ENCODE peak calls at places on chromosomes 6 and 20, in nine cellular contexts. One of them, this sample, is unnamed.

GRCh38 chr20:47735412-47736400 is 49.6 kb downstream of the SULF2 start:
- DNase-seq in neural progenitor cell: no peak
- DNase-seq in sigmoid colon: no peak
- DNase-seq in cardiac fibroblast: peak; percentile 60
- DNase-seq in IMR-90: no peak
- DNase-seq in pancreas: no peak
- DNase-seq in heart right ventricle: peak; percentile 30
- DNase-seq in fibroblast of lung: no peak
- DNase-seq in heart left ventricle: peak; percentile 62
- DNase-seq in this sample: no peak

GRCh38 chr20:58693226-58694006 is 816 bp downstream of the NPEPL1 start:
- DNase-seq in IMR-90: no peak
- DNase-seq in sigmoid colon: peak; percentile 73
- DNase-seq in cardiac fibroblast: no peak
- DNase-seq in neural progenitor cell: peak; percentile 66
- DNase-seq in heart left ventricle: peak; percentile 39
- DNase-seq in pancreas: peak; percentile 38
- DNase-seq in fibroblast of lung: no peak
- DNase-seq in heart right ventricle: no peak
- DNase-seq in this sample: no peak

GRCh38 chr6:91860951-91861350 is 1274.1 kb upstream of the MAP3K7 start:
- DNase-seq in heart left ventricle: no peak
- DNase-seq in heart right ventricle: no peak
- DNase-seq in neural progenitor cell: no peak
- DNase-seq in pancreas: no peak
- DNase-seq in cardiac fibroblast: no peak
- DNase-seq in IMR-90: peak; percentile 58
- DNase-seq in sigmoid colon: no peak
- DNase-seq in fibroblast of lung: peak; percentile 74
- DNase-seq in this sample: no peak

GRCh38 chr6:27415898-27416297 is 27.3 kb downstream of the ZNF391 start:
- DNase-seq in pancreas: no peak
- DNase-seq in sigmoid colon: no peak
- DNase-seq in cardiac fibroblast: no peak
- DNase-seq in fibroblast of lung: no peak
- DNase-seq in heart left ventricle: no peak
- DNase-seq in neural progenitor cell: no peak
- DNase-seq in IMR-90: no peak
- DNase-seq in heart right ventricle: no peak
- DNase-seq in this sample: no peak

GRCh38 chr6:2739335-2739734 is 11.4 kb downstream of the MYLK4 start:
- DNase-seq in cardiac fibroblast: peak; percentile 34
- DNase-seq in heart right ventricle: no peak
- DNase-seq in IMR-90: peak; percentile 90
- DNase-seq in pancreas: no peak
- DNase-seq in heart left ventricle: no peak
- DNase-seq in neural progenitor cell: no peak
- DNase-seq in fibroblast of lung: peak; percentile 77
- DNase-seq in sigmoid colon: no peak
- DNase-seq in this sample: no peak

GRCh38 chr6:96975848-96976247 is 51.3 kb downstream of the KLHL32 start:
- DNase-seq in pancreas: no peak
- DNase-seq in neural progenitor cell: no peak
- DNase-seq in cardiac fibroblast: no peak
- DNase-seq in heart right ventricle: no peak
- DNase-seq in heart left ventricle: no peak
- DNase-seq in sigmoid colon: no peak
- DNase-seq in IMR-90: no peak
- DNase-seq in fibroblast of lung: no peak
- DNase-seq in this sample: no peak

GRCh38 chr6:118859517-118860064 is 34.4 kb upstream of the ASF1A start:
- DNase-seq in neural progenitor cell: no peak
- DNase-seq in heart right ventricle: no peak
- DNase-seq in cardiac fibroblast: no peak
- DNase-seq in IMR-90: no peak
- DNase-seq in fibroblast of lung: no peak
- DNase-seq in sigmoid colon: no peak
- DNase-seq in pancreas: no peak
- DNase-seq in heart left ventricle: no peak
- DNase-seq in this sample: no peak

GRCh38 chr20:55800501-55800900 is 204.8 kb downstream of the CBLN4 start:
- DNase-seq in pancreas: no peak
- DNase-seq in cardiac fibroblast: no peak
- DNase-seq in heart left ventricle: no peak
- DNase-seq in sigmoid colon: no peak
- DNase-seq in fibroblast of lung: no peak
- DNase-seq in neural progenitor cell: no peak
- DNase-seq in IMR-90: no peak
- DNase-seq in heart right ventricle: no peak
- DNase-seq in this sample: no peak

GRCh38 chr20:34744340-34744739 is 40.2 kb downstream of the TP53INP2 start:
- DNase-seq in heart right ventricle: no peak
- DNase-seq in cardiac fibroblast: no peak
- DNase-seq in IMR-90: no peak
- DNase-seq in heart left ventricle: no peak
- DNase-seq in fibroblast of lung: no peak
- DNase-seq in sigmoid colon: no peak
- DNase-seq in neural progenitor cell: no peak
- DNase-seq in pancreas: no peak
- DNase-seq in this sample: no peak

GRCh38 chr6:92122746-92123145 is 1296.6 kb downstream of the EPHA7 start:
- DNase-seq in fibroblast of lung: no peak
- DNase-seq in heart right ventricle: no peak
- DNase-seq in pancreas: no peak
- DNase-seq in sigmoid colon: no peak
- DNase-seq in heart left ventricle: no peak
- DNase-seq in neural progenitor cell: peak; percentile 25
- DNase-seq in IMR-90: peak; percentile 1
- DNase-seq in cardiac fibroblast: no peak
- DNase-seq in this sample: no peak

GRCh38 chr20:64220891-64221527 is 34.5 kb upstream of the PCMTD2 start:
- DNase-seq in fibroblast of lung: no peak
- DNase-seq in pancreas: no peak
- DNase-seq in sigmoid colon: no peak
- DNase-seq in IMR-90: no peak
- DNase-seq in neural progenitor cell: peak; percentile 19
- DNase-seq in heart right ventricle: no peak
- DNase-seq in heart left ventricle: no peak
- DNase-seq in cardiac fibroblast: no peak
- DNase-seq in this sample: no peak
- H3K4me3 ChIP-seq in fibroblast of lung: no peak overlapping the region
- H3K4me3 ChIP-seq in pancreas: no peak overlapping the region
- H3K4me3 ChIP-seq in sigmoid colon: no peak overlapping the region
- H3K4me3 ChIP-seq in IMR-90: no peak overlapping the region
- H3K4me3 ChIP-seq in neural progenitor cell: no peak overlapping the region
- H3K4me3 ChIP-seq in heart right ventricle: no peak overlapping the region
- H3K4me3 ChIP-seq in heart left ventricle: no peak overlapping the region
- H3K4me3 ChIP-seq in cardiac fibroblast: no peak overlapping the region
- H3K4me3 ChIP-seq in this sample: no peak overlapping the region

GRCh38 chr6:157571269-157571668 is 190.3 kb downstream of the ZDHHC14 start:
- DNase-seq in pancreas: no peak
- DNase-seq in IMR-90: no peak
- DNase-seq in sigmoid colon: no peak
- DNase-seq in fibroblast of lung: no peak
- DNase-seq in heart right ventricle: no peak
- DNase-seq in cardiac fibroblast: no peak
- DNase-seq in neural progenitor cell: no peak
- DNase-seq in heart left ventricle: no peak
- DNase-seq in this sample: no peak
- H3K4me3 ChIP-seq in pancreas: no peak overlapping the region
- H3K4me3 ChIP-seq in IMR-90: no peak overlapping the region
- H3K4me3 ChIP-seq in sigmoid colon: no peak overlapping the region
- H3K4me3 ChIP-seq in fibroblast of lung: no peak overlapping the region
- H3K4me3 ChIP-seq in heart right ventricle: no peak overlapping the region
- H3K4me3 ChIP-seq in cardiac fibroblast: no peak overlapping the region
- H3K4me3 ChIP-seq in neural progenitor cell: no peak overlapping the region
- H3K4me3 ChIP-seq in heart left ventricle: no peak overlapping the region
- H3K4me3 ChIP-seq in this sample: no peak overlapping the region

DNA sequence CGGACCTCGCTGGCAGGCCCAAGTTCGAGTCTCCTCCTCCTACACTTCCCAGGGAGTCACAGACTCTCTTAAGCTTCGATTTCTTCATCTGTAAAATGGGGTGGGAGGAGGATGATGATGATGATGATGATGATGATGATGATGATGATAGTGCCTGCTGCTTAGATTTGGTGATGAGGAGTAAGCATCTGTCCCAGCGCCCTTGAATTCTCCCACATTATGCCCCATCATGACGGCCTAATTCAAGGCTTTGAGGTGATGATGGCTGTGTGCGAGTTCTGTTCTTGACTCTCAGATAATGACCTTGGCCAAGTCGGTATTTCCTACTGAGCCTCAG is 487 bp upstream of the KIAA1755 start:
- DNase-seq in IMR-90: no peak
- DNase-seq in pancreas: no peak
- DNase-seq in fibroblast of lung: no peak
- DNase-seq in heart left ventricle: no peak
- DNase-seq in sigmoid colon: no peak
- DNase-seq in neural progenitor cell: no peak
- DNase-seq in heart right ventricle: no peak
- DNase-seq in cardiac fibroblast: no peak
- DNase-seq in this sample: no peak
- H3K4me3 ChIP-seq in IMR-90: peak overlapping the region; percentile 35
- H3K4me3 ChIP-seq in pancreas: no peak overlapping the region
- H3K4me3 ChIP-seq in fibroblast of lung: peak overlapping the region; percentile 31
- H3K4me3 ChIP-seq in heart left ventricle: peak overlapping the region; percentile 56
- H3K4me3 ChIP-seq in sigmoid colon: peak overlapping the region; percentile 45
- H3K4me3 ChIP-seq in neural progenitor cell: peak overlapping the region; percentile 51
- H3K4me3 ChIP-seq in heart right ventricle: peak overlapping the region; percentile 56
- H3K4me3 ChIP-seq in cardiac fibroblast: peak overlapping the region; percentile 14
- H3K4me3 ChIP-seq in this sample: peak overlapping the region; percentile 40

DNA sequence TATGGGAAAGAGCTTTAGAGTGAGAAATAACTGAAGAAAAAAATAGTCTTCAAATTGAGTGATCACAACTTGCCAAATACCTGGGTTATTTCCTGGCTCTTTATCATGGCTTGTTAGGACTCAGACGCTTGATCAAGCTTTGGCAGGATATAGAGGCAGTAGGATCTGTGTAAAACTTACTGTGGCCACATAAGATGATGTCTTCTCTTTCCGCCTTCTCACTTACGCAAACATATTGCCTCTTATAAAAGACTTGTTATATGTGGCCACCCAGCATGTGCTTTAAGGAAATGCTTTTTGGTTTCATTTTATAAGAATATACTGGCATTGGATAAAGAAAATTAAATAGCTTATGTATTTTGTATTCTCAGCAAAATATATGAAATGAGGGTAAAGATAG is 101.8 kb upstream of the AKIRIN2 start:
- DNase-seq in heart left ventricle: no peak
- DNase-seq in sigmoid colon: no peak
- DNase-seq in cardiac fibroblast: no peak
- DNase-seq in fibroblast of lung: no peak
- DNase-seq in pancreas: no peak
- DNase-seq in neural progenitor cell: no peak
- DNase-seq in heart right ventricle: no peak
- DNase-seq in IMR-90: no peak
- DNase-seq in this sample: no peak
- H3K4me3 ChIP-seq in heart left ventricle: no peak overlapping the region
- H3K4me3 ChIP-seq in sigmoid colon: no peak overlapping the region
- H3K4me3 ChIP-seq in cardiac fibroblast: no peak overlapping the region
- H3K4me3 ChIP-seq in fibroblast of lung: no peak overlapping the region
- H3K4me3 ChIP-seq in pancreas: no peak overlapping the region
- H3K4me3 ChIP-seq in neural progenitor cell: no peak overlapping the region
- H3K4me3 ChIP-seq in heart right ventricle: no peak overlapping the region
- H3K4me3 ChIP-seq in IMR-90: no peak overlapping the region
- H3K4me3 ChIP-seq in this sample: no peak overlapping the region

DNA sequence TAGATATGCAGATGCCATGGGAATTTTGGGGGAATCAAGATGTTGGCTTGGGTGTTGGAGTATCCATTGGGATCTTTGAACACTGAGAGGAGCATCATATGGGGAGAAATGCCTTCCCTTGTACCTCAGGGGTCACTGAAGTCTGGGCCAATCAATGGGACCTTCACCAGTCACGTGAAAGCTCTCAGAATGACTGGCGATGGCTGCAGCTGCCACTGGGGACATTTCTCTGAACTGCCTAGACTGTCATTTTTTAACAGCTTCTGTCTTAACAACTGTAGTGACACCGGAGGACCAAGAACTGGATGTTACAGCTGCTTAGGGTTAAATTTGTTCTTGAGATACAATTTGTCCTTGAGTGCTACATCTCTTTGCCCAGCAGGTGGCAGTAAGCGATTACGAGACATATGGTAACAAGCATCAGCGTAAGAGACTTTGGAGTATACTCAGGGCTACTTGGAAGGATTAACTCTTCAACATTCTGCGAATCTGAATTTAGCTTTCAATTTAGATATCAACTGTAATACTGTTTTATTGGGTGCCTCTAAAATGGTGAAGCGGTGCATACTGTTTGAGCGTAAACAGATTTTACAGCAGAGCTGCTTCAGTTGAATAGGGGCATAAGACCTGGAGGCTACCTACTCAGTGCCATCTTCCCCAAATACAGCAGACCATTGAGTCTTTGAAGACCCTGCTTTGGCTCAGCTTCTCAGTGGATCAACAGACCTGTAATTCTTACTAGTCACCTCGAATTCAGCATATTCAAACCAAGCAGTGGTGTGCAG is 36.0 kb downstream of the CCN2 start:
- DNase-seq in pancreas: peak; percentile 73
- DNase-seq in sigmoid colon: peak; percentile 81
- DNase-seq in heart left ventricle: peak; percentile 64
- DNase-seq in neural progenitor cell: peak; percentile 80
- DNase-seq in cardiac fibroblast: peak; percentile 88
- DNase-seq in fibroblast of lung: peak; percentile 78
- DNase-seq in heart right ventricle: peak; percentile 63
- DNase-seq in IMR-90: peak; percentile 89
- DNase-seq in this sample: no peak
- H3K4me3 ChIP-seq in pancreas: no peak overlapping the region
- H3K4me3 ChIP-seq in sigmoid colon: no peak overlapping the region
- H3K4me3 ChIP-seq in heart left ventricle: no peak overlapping the region
- H3K4me3 ChIP-seq in neural progenitor cell: no peak overlapping the region
- H3K4me3 ChIP-seq in cardiac fibroblast: no peak overlapping the region
- H3K4me3 ChIP-seq in fibroblast of lung: no peak overlapping the region
- H3K4me3 ChIP-seq in heart right ventricle: no peak overlapping the region
- H3K4me3 ChIP-seq in IMR-90: no peak overlapping the region
- H3K4me3 ChIP-seq in this sample: no peak overlapping the region

GRCh38 chr6:21601341-21601740 is 7.8 kb downstream of the SOX4 start:
- DNase-seq in fibroblast of lung: no peak
- DNase-seq in heart right ventricle: no peak
- DNase-seq in heart left ventricle: no peak
- DNase-seq in IMR-90: no peak
- DNase-seq in neural progenitor cell: no peak
- DNase-seq in sigmoid colon: no peak
- DNase-seq in pancreas: no peak
- DNase-seq in cardiac fibroblast: no peak
- DNase-seq in this sample: no peak

GRCh38 chr6:21597243-21597682 is 3.7 kb downstream of the SOX4 start:
- DNase-seq in IMR-90: no peak
- DNase-seq in heart right ventricle: no peak
- DNase-seq in pancreas: no peak
- DNase-seq in fibroblast of lung: no peak
- DNase-seq in sigmoid colon: no peak
- DNase-seq in heart left ventricle: no peak
- DNase-seq in cardiac fibroblast: no peak
- DNase-seq in neural progenitor cell: no peak
- DNase-seq in this sample: no peak

GRCh38 chr6:21598662-21599061 is 5.1 kb downstream of the SOX4 start:
- DNase-seq in pancreas: no peak
- DNase-seq in heart right ventricle: no peak
- DNase-seq in cardiac fibroblast: peak; percentile 34
- DNase-seq in IMR-90: no peak
- DNase-seq in sigmoid colon: no peak
- DNase-seq in heart left ventricle: no peak
- DNase-seq in fibroblast of lung: peak; percentile 63
- DNase-seq in neural progenitor cell: no peak
- DNase-seq in this sample: no peak

GRCh38 chr6:21597706-21598273 is 4.2 kb downstream of the SOX4 start:
- DNase-seq in fibroblast of lung: no peak
- DNase-seq in sigmoid colon: no peak
- DNase-seq in heart right ventricle: no peak
- DNase-seq in IMR-90: no peak
- DNase-seq in neural progenitor cell: no peak
- DNase-seq in cardiac fibroblast: peak; percentile 55
- DNase-seq in pancreas: no peak
- DNase-seq in heart left ventricle: peak; percentile 34
- DNase-seq in this sample: no peak

GRCh38 chr6:21599074-21599639 is 5.6 kb downstream of the SOX4 start:
- DNase-seq in heart left ventricle: no peak
- DNase-seq in heart right ventricle: no peak
- DNase-seq in cardiac fibroblast: no peak
- DNase-seq in neural progenitor cell: no peak
- DNase-seq in pancreas: no peak
- DNase-seq in sigmoid colon: no peak
- DNase-seq in fibroblast of lung: no peak
- DNase-seq in IMR-90: no peak
- DNase-seq in this sample: no peak
- H3K4me3 ChIP-seq in heart left ventricle: no peak overlapping the region
- H3K4me3 ChIP-seq in heart right ventricle: peak overlapping the region; percentile 84
- H3K4me3 ChIP-seq in cardiac fibroblast: peak overlapping the region; percentile 92
- H3K4me3 ChIP-seq in neural progenitor cell: peak overlapping the region; percentile 76
- H3K4me3 ChIP-seq in pancreas: no peak overlapping the region
- H3K4me3 ChIP-seq in sigmoid colon: no peak overlapping the region
- H3K4me3 ChIP-seq in fibroblast of lung: no peak overlapping the region
- H3K4me3 ChIP-seq in IMR-90: no peak overlapping the region
- H3K4me3 ChIP-seq in this sample: no peak overlapping the region